ENCODE peak calls at places on chromosome 2, in five cellular contexts. M is brain microvascular endothelial cell, Y is PC-3, A is HL-60, Z is AG04450. T is an unnamed sample. For H3K27me3, the result is how much of the 10 kb centered on the place peaks cover.

GRCh38 chr2:43943323-43943722 is 52.5 kb downstream of the LRPPRC start:
- DNase-seq in A (no peak), Y (no peak), Z (no peak), M (no peak), T (no peak)

GRCh38 chr2:220531216-220531615 is 903.8 kb downstream of the SLC4A3 start:
- DNase-seq in Z (no peak), M (no peak), A (no peak), Y (peak), T (no peak)

GRCh38 chr2:152166633-152167032 is 8.9 kb downstream of the STAM2 start:
- DNase-seq in Z (no peak), A (no peak), Y (peak), M (no peak), T (no peak)

GRCh38 chr2:234596696-234597575 is 100.1 kb upstream of the ARL4C start:
- DNase-seq in M (no peak), Y (no peak), Z (no peak), A (no peak), T (no peak)

GRCh38 chr2:171703574-171704347 is 16.5 kb downstream of the DYNC1I2 start:
- DNase-seq in A (peak), M (peak), Z (no peak), Y (peak), T (no peak)

GRCh38 chr2:100819365-100820345 is at the start of gene NPAS2:
- DNase-seq in Z (no peak), A (no peak), M (no peak), Y (peak), T (peak)

GRCh38 chr2:509888-510287 is 167.3 kb downstream of the TMEM18 start:
- DNase-seq in Y (no peak), Z (no peak), A (no peak), M (no peak), T (no peak)

GRCh38 chr2:1855150-1855549 is 110.8 kb upstream of the PXDN start:
- DNase-seq in Z (no peak), M (peak), A (no peak), Y (no peak), T (no peak)

GRCh38 chr2:49444005-49444404 is 289.7 kb upstream of the FSHR start:
- DNase-seq in M (no peak), Y (no peak), A (no peak), Z (no peak), T (no peak)

GRCh38 chr2:67604360-67604759 is 207.2 kb downstream of the ETAA1 start:
- DNase-seq in M (no peak), Z (no peak), A (no peak), Y (no peak), T (no peak)

GRCh38 chr2:67599561-67599960 is 202.4 kb downstream of the ETAA1 start:
- DNase-seq in A (no peak), Y (peak), M (no peak), Z (no peak), T (no peak)

GRCh38 chr2:67600472-67600871 is 203.3 kb downstream of the ETAA1 start:
- DNase-seq in A (no peak), M (no peak), Z (no peak), Y (peak), T (no peak)

GRCh38 chr2:67596871-67597270 is 199.7 kb downstream of the ETAA1 start:
- DNase-seq in Z (no peak), A (no peak), Y (no peak), M (no peak), T (no peak)

GRCh38 chr2:67600946-67601345 is 203.8 kb downstream of the ETAA1 start:
- DNase-seq in Y (peak), M (peak), A (no peak), Z (no peak), T (no peak)
- H3K27me3 ChIP-seq in Y (under half), M (under half), A (under half), Z (under half), T (under half)

GRCh38 chr2:143482316-143482715 is 353.1 kb downstream of the ARHGAP15 start:
- DNase-seq in M (peak), A (no peak), Z (no peak), Y (no peak), T (no peak)
- H3K27ac ChIP-seq in M (peak), A (no peak), Z (no peak), Y (no peak), T (no peak)

GRCh38 chr2:46376586-46377286 is 79.5 kb downstream of the EPAS1 start:
- DNase-seq in M (no peak), A (no peak), Z (no peak), Y (no peak), T (no peak)

GRCh38 chr2:46377287-46377605 is 80.0 kb downstream of the EPAS1 start:
- DNase-seq in A (no peak), Y (no peak), Z (no peak), M (no peak), T (no peak)

GRCh38 chr2:46377666-46378560 is 80.7 kb downstream of the EPAS1 start:
- DNase-seq in A (no peak), Z (no peak), M (no peak), Y (no peak), T (no peak)

GRCh38 chr2:46373238-46373637 is 76.0 kb downstream of the EPAS1 start:
- DNase-seq in M (no peak), Z (no peak), Y (no peak), A (no peak), T (no peak)

DNA sequence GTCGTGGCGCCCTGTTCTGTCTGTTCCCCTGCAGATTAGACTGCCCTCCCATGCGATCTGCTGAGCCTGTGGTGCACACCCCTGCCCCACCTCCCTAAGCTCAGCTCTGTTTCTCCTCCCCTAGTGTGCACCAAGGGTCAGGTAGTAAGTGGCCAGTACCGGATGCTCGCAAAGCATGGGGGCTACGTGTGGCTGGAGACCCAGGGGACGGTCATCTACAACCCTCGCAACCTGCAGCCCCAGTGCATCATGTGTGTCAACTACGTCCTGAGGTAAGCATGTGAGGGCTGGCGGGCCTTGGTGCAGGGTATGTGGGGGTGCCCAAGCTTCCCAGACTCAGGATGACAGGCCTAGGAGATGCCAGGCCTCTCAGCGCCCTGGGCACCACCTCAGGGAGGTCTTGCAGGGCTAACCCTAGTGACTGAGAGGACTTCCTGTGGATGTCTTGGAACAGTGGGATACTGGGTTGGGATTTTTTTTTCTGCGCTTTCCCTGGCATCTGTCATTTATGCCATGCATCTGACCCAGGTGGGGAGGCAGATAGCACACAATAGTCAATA is 78.4 kb downstream of the EPAS1 start:
- DNase-seq in M (no peak), Z (no peak), Y (no peak), A (no peak), T (no peak)
- TF ChIP-seq CTCF in M (no peak), Z (no peak), Y (no peak), A (no peak), T (no peak)

GRCh38 chr2:176163655-176164021 is 6.5 kb downstream of the HOXD3 start:
- DNase-seq in Y (no peak), Z (no peak), M (no peak), A (no peak), T (no peak)

GRCh38 chr2:176164184-176164802 is 7.2 kb downstream of the HOXD3 start:
- DNase-seq in M (no peak), Y (no peak), Z (no peak), A (no peak), T (no peak)

GRCh38 chr2:176161041-176161785 is 4.1 kb downstream of the HOXD3 start:
- DNase-seq in A (no peak), M (no peak), Z (no peak), Y (no peak), T (no peak)

GRCh38 chr2:176161817-176162626 is 4.9 kb downstream of the HOXD3 start:
- DNase-seq in Z (no peak), M (no peak), A (no peak), Y (no peak), T (no peak)

GRCh38 chr2:176162911-176163654 is 6.0 kb downstream of the HOXD3 start:
- DNase-seq in Z (no peak), A (no peak), Y (no peak), M (no peak), T (no peak)
- H3K27me3 ChIP-seq in Z (half or more), A (half or more), Y (under half), M (half or more), T (half or more)